ENCODE peak calls at places on chromosomes 6 and 20, in six cellular contexts. F, J, T, V, Y and D are unnamed samples.

GRCh38 chr20:32536861-32537656 is 48.1 kb downstream of the NOL4L start:
- DNase-seq in F (no peak), J (peak; percentile 81), T (no peak), V (peak; percentile 67), Y (no peak), D (peak; percentile 85)

GRCh38 chr6:150857062-150857905 is 8.2 kb upstream of the MTHFD1L start:
- DNase-seq in F (no peak), J (no peak), T (peak; percentile 89), V (no peak), Y (no peak), D (no peak)

GRCh38 chr6:28337103-28337520 is 1.2 kb upstream of the ZSCAN31 start:
- DNase-seq in F (no peak), J (no peak), T (no peak), V (no peak), Y (no peak), D (no peak)

GRCh38 chr6:50381106-50381415 is 331.3 kb upstream of the DEFB112 start:
- DNase-seq in F (no peak), J (no peak), T (no peak), V (no peak), Y (no peak), D (no peak)

GRCh38 chr6:31791324-31792089 is 4.0 kb downstream of the VARS1 start:
- DNase-seq in F (no peak), J (no peak), T (peak; percentile 82), V (no peak), Y (no peak), D (peak; percentile 60)

GRCh38 chr6:167130712-167131684 is 8.1 kb downstream of the CCR6 start:
- DNase-seq in F (no peak), J (no peak), T (no peak), V (peak; percentile 57), Y (no peak), D (no peak)

GRCh38 chr20:35903843-35904242 is 50.5 kb downstream of the SCAND1 start:
- DNase-seq in F (no peak), J (no peak), T (no peak), V (no peak), Y (no peak), D (no peak)

GRCh38 chr6:137958809-137959565 is 91.9 kb downstream of the TNFAIP3 start:
- DNase-seq in F (peak; percentile 14), J (no peak), T (no peak), V (no peak), Y (no peak), D (no peak)

GRCh38 chr20:32433311-32434021 is 75.3 kb downstream of the ASXL1 start:
- DNase-seq in F (no peak), J (no peak), T (no peak), V (no peak), Y (no peak), D (no peak)

GRCh38 chr6:89433637-89434499 is 916 bp downstream of the ANKRD6 start:
- DNase-seq in F (peak; percentile 17), J (peak; percentile 70), T (no peak), V (peak; percentile 55), Y (no peak), D (no peak)

GRCh38 chr6:114404339-114404955 is 61.6 kb upstream of the HS3ST5 start:
- DNase-seq in F (no peak), J (no peak), T (no peak), V (no peak), Y (no peak), D (no peak)

GRCh38 chr6:14448246-14448645 is 330.7 kb downstream of the CD83 start:
- DNase-seq in F (no peak), J (no peak), T (no peak), V (no peak), Y (no peak), D (no peak)

GRCh38 chr6:130215526-130215925 is 7.2 kb downstream of the SAMD3 start:
- DNase-seq in F (no peak), J (no peak), T (no peak), V (no peak), Y (peak; percentile 7), D (no peak)

GRCh38 chr20:32580970-32581838 is 3.9 kb downstream of the NOL4L start:
- DNase-seq in F (no peak), J (no peak), T (no peak), V (no peak), Y (no peak), D (no peak)

GRCh38 chr6:167974644-167975344 is 22.7 kb upstream of the KIF25 start:
- DNase-seq in F (peak; percentile 68), J (no peak), T (no peak), V (no peak), Y (no peak), D (no peak)

GRCh38 chr6:169800116-169800667 is 48.8 kb downstream of the ERMARD start:
- DNase-seq in F (peak; percentile 8), J (peak; percentile 68), T (no peak), V (no peak), Y (no peak), D (no peak)

GRCh38 chr6:17393335-17394191 is at the start of gene CAP2:
- DNase-seq in F (peak; percentile 42), J (peak; percentile 76), T (peak; percentile 71), V (no peak), Y (no peak), D (peak; percentile 76)

GRCh38 chr20:48630342-48631075 is 197.3 kb downstream of the PREX1 start:
- DNase-seq in F (no peak), J (no peak), T (no peak), V (no peak), Y (no peak), D (no peak)

GRCh38 chr6:10441004-10441654 is 26.3 kb upstream of the TFAP2A start:
- DNase-seq in F (no peak), J (no peak), T (peak; percentile 84), V (no peak), Y (no peak), D (no peak)

GRCh38 chr6:105372142-105372861 is 30.6 kb downstream of the PREP start:
- DNase-seq in F (no peak), J (no peak), T (no peak), V (no peak), Y (no peak), D (no peak)

GRCh38 chr6:34953084-34954025 is 64.3 kb downstream of the ANKS1A start:
- DNase-seq in F (no peak), J (no peak), T (peak; percentile 26), V (no peak), Y (no peak), D (no peak)

GRCh38 chr20:9744551-9744950 is 94.3 kb downstream of the PAK5 start:
- DNase-seq in F (no peak), J (no peak), T (no peak), V (no peak), Y (no peak), D (no peak)

GRCh38 chr20:64101731-64102621 is 5.4 kb downstream of the NPBWR2 start:
- DNase-seq in F (peak; percentile 29), J (peak; percentile 78), T (peak; percentile 33), V (peak; percentile 50), Y (peak; percentile 33), D (no peak)

GRCh38 chr6:68368845-68369244 is 266.2 kb upstream of the ADGRB3 start:
- DNase-seq in F (no peak), J (no peak), T (no peak), V (no peak), Y (no peak), D (no peak)

GRCh38 chr6:115750946-115751345 is 309.7 kb downstream of the FRK start:
- DNase-seq in F (no peak), J (no peak), T (no peak), V (no peak), Y (no peak), D (no peak)

GRCh38 chr6:31702421-31702818 is 704 bp downstream of the ABHD16A start:
- DNase-seq in F (no peak), J (no peak), T (no peak), V (no peak), Y (no peak), D (no peak)

GRCh38 chr6:116424001-116424400 is 37.2 kb upstream of the CALHM6 start:
- DNase-seq in F (no peak), J (no peak), T (peak; percentile 61), V (no peak), Y (no peak), D (no peak)

GRCh38 chr6:117145940-117146339 is 119.4 kb upstream of the VGLL2 start:
- DNase-seq in F (no peak), J (no peak), T (no peak), V (no peak), Y (no peak), D (no peak)

GRCh38 chr20:62376112-62377063 is 9.3 kb upstream of the LAMA5 start:
- DNase-seq in F (no peak), J (no peak), T (peak; percentile 57), V (no peak), Y (no peak), D (no peak)

GRCh38 chr6:144482142-144482541 is 197.0 kb downstream of the UTRN start:
- DNase-seq in F (peak; percentile 82), J (peak; percentile 77), T (peak; percentile 80), V (peak; percentile 29), Y (peak; percentile 43), D (peak; percentile 78)

GRCh38 chr6:39865011-39865888 is 69.0 kb downstream of the MOCS1 start:
- DNase-seq in F (peak; percentile 15), J (peak; percentile 72), T (peak; percentile 79), V (peak; percentile 9), Y (peak; percentile 9), D (peak; percentile 75)